ENCODE peak calls at places on chromosomes 12 and 14, in four cellular contexts. R is cardiac muscle cell, F is tibial artery, G is uterus. M is an unnamed sample. For H3K4me1, the result is how much of the 10 kb centered on the place peaks cover.

GRCh38 chr12:76137611-76138010 is 53.1 kb upstream of the NAP1L1 start:
- DNase-seq in R (peak), F (no peak), G (no peak), M (no peak)

GRCh38 chr14:28635387-28635786 is 131.2 kb upstream of the FOXG1 start:
- DNase-seq in F (no peak), G (no peak), R (peak), M (no peak)

GRCh38 chr12:69966409-69966808 is 141.4 kb downstream of the MYRFL start:
- DNase-seq in R (peak), G (peak), F (peak), M (no peak)

GRCh38 chr14:54568821-54569591 is 2.1 kb downstream of the SAMD4A start:
- DNase-seq in F (peak), G (peak), R (peak), M (no peak)

GRCh38 chr12:34217660-34218059 is 195.4 kb downstream of the ALG10 start:
- DNase-seq in G (no peak), R (no peak), F (no peak), M (no peak)

GRCh38 chr12:45621703-45622102 is 107.8 kb upstream of the ARID2 start:
- DNase-seq in F (no peak), G (no peak), R (no peak), M (no peak)

GRCh38 chr12:57611810-57612710 is 825 bp downstream of the ARHGEF25 start:
- DNase-seq in F (peak), G (no peak), R (no peak), M (no peak)

GRCh38 chr12:70711831-70712230 is 74.6 kb upstream of the PTPRB start:
- DNase-seq in G (no peak), R (no peak), F (no peak), M (no peak)

GRCh38 chr14:54627718-54628345 is 60.9 kb downstream of the SAMD4A start:
- DNase-seq in F (peak), G (peak), R (peak), M (no peak)

GRCh38 chr14:106141242-106142220 is 615.1 kb downstream of the TMEM121 start:
- DNase-seq in F (no peak), R (no peak), G (no peak), M (peak)

GRCh38 chr12:123094349-123095073 is 56.4 kb downstream of the PITPNM2 start:
- DNase-seq in R (peak), G (peak), F (peak), M (peak)

GRCh38 chr12:12539411-12539810 is 23.3 kb downstream of the DUSP16 start:
- DNase-seq in G (no peak), R (no peak), F (no peak), M (no peak)

GRCh38 chr14:99177046-99177655 is 94.8 kb downstream of the BCL11B start:
- DNase-seq in R (no peak), G (no peak), F (no peak), M (no peak)

GRCh38 chr14:96038920-96039632 is at the start of gene C14orf132:
- DNase-seq in R (peak), F (peak), G (peak), M (peak)

GRCh38 chr14:96040836-96041371 is 1.7 kb downstream of the C14orf132 start:
- DNase-seq in F (no peak), R (no peak), G (no peak), M (no peak)

GRCh38 chr14:96039633-96040311 is 610 bp downstream of the C14orf132 start:
- DNase-seq in R (peak), F (no peak), G (peak), M (peak)

GRCh38 chr14:96038558-96038919 is 623 bp upstream of the C14orf132 start:
- DNase-seq in G (no peak), R (no peak), F (no peak), M (no peak)

DNA sequence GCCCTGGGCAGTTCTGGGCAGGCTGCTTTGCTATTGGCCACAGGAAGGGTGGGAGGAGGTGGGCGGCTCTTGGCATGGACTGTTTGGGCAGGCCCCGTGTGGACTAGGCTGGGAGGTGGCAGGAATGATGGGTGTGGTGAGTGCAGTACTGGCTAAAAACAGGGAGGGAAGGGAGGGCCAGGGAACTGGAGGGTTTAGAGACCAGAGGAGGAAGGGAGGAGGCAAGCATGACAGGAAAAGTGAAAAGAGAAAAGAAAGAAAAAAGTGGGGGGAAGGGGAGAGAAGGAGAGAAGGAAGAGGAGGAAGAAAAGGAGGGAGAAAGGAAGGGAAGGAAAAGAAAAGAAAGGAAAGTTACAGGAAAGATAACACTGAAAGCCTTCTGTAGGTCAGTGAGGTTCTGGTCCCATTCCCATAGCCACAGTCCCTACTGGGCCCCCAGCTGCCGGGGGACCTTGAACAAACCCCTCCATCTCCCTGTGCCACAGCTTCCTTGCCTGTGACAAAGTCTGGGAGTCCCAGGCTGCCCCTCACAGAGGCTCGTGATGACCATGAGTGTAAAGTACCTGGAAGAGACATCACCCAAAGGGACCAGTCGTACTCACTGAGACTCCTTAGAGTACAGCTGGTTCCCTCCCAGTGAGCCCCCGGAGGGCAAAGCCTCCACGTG is 1.1 kb upstream of the C14orf132 start:
- DNase-seq in R (peak), F (peak), G (peak), M (peak)
- H3K4me3 ChIP-seq in R (no peak), F (no peak), G (no peak), M (no peak)

GRCh38 chr12:95942532-95943230 is at the start of gene CCDC38:
- DNase-seq in G (peak), R (peak), F (peak), M (peak)

GRCh38 chr12:95940514-95940913 is 1.9 kb downstream of the CCDC38 start:
- DNase-seq in G (no peak), R (no peak), F (no peak), M (no peak)

GRCh38 chr12:95944108-95944704 is 1.1 kb downstream of the AMDHD1 start:
- DNase-seq in R (peak), F (no peak), G (no peak), M (no peak)

GRCh38 chr12:95942106-95942531 is 295 bp downstream of the CCDC38 start:
- DNase-seq in G (no peak), F (no peak), R (no peak), M (no peak)

GRCh38 chr12:95943231-95943842 is at the start of gene AMDHD1:
- DNase-seq in G (peak), F (peak), R (peak), M (peak)
- TF ChIP-seq CTCF in G (peak), F (peak), R (peak), M (peak)

GRCh38 chr12:116299548-116300150 is 22.2 kb upstream of the MED13L start:
- DNase-seq in F (peak), G (no peak), R (peak), M (no peak)

GRCh38 chr12:116303076-116303465 is 25.6 kb upstream of the MED13L start:
- DNase-seq in G (no peak), F (no peak), R (no peak), M (no peak)

GRCh38 chr12:116304621-116305020 is 27.1 kb upstream of the MED13L start:
- DNase-seq in G (no peak), F (no peak), R (no peak), M (no peak)

GRCh38 chr12:116303929-116304328 is 26.4 kb upstream of the MED13L start:
- DNase-seq in R (peak), G (peak), F (no peak), M (no peak)

DNA sequence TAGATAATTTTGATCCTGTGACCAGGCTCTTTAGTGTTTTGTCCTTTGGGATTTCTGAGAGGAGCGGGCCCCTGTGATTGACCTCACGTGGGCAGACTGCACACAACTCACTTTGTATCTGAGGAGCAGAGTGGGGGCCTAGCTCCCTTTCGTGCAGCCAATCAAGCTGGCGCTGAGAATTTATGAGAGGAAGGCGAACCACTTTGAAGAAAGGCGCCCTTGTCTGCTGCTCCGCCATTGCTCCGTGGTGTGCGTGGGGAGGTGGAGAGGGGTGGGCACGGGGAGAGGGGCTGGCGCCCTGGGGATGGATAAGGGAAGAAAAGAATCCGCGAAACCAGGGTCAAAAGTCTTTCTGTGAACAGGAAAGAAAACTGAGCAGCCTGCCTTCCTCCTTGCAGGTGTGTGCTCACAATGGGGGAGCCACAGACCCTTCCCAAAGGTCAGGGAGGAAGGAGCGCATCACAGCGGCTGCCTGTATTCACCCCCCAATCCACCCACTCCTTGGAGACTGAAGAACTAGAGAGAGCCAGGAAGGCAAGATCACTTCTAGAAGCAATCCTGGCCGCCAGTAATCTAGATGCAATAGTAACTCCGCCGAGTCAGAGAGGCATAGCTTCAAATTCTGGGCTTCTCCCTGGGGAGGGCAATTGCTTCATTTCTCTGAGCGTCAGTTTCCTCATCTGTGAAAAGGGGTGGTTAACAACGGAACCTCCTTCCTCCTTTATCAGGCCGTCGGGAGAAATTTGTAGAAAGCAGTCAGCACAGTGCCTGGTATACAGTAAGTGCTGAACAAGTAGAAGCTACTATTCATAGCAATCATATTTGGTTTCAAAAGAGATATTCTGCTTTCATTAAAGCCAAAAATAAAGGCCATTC is 24.9 kb upstream of the MED13L start:
- DNase-seq in F (no peak), G (peak), R (no peak), M (no peak)
- H3K4me1 ChIP-seq in F (under half), G (under half), R (under half), M (under half)

GRCh38 chr12:14390449-14390848 is 25.0 kb downstream of the ATF7IP start:
- DNase-seq in R (no peak), G (no peak), F (no peak), M (no peak)

GRCh38 chr12:14379508-14379907 is 14.0 kb downstream of the ATF7IP start:
- DNase-seq in R (no peak), G (no peak), F (no peak), M (no peak)

GRCh38 chr12:14390885-14391530 is 25.5 kb downstream of the ATF7IP start:
- DNase-seq in R (no peak), G (no peak), F (no peak), M (no peak)

GRCh38 chr12:14387472-14387871 is 22.0 kb downstream of the ATF7IP start:
- DNase-seq in F (no peak), G (no peak), R (no peak), M (no peak)

DNA sequence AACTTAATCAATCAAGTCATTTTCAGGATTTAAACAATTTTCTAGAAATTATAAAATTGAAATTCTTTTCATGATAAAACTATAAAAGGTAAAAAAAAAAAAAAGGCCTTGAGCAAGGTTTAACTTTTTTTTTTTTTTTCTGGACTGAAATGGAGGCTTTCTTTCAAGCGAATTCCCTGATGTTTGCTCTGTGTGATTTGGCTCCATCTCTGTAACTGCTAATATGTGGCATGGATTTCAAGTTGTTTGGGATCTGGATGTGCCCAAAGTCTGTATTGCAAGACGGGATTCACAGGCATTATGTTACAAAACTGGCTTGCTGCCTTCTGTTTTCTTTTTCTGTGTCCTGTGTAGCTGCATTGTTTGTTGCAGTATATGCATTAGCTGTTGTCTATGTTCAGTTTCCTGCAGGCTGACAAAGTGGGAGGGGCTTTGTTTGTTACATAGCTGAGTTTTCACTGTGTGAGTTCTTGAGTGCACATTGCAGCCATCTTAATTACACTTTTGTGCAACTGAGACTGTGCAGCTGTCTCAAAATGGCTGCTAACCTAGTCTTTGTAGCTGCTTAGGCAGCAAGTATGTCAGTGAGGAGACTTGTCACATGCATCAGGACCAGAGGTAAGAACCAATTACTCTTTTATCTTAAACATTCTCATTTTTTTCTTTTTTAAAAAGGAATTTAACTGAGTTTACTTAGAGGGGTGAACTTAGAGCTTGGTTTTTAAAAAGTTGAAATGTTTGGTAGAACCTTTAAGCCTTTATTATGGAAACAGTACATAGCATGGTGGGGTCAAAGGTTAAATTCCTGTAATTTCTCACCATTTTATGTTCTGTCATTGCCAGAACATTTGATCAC is 19.5 kb downstream of the ATF7IP start:
- DNase-seq in F (peak), G (peak), R (peak), M (peak)
- H3K4me3 ChIP-seq in F (peak), G (peak), R (peak), M (peak)

GRCh38 chr12:53571295-53571694 is 54.9 kb downstream of the ATF7 start:
- DNase-seq in R (no peak), G (no peak), F (no peak), M (no peak)
- TF ChIP-seq CTCF in R (no peak), G (no peak), F (no peak), M (no peak)

GRCh38 chr12:108714866-108715265 is 16.5 kb downstream of the CORO1C start:
- DNase-seq in F (no peak), R (no peak), G (no peak), M (no peak)
- H3K4me1 ChIP-seq in F (under half), R (under half), G (under half), M (under half)